ENCODE peak calls at places on chromosome X, in eight cellular contexts. One of them, this sample, is unnamed.

GRCh38 chrX:151753313-151754041 is 18.9 kb downstream of the CNGA2 start:
- DNase-seq in HuH-7: peak
- DNase-seq in GM23338: peak
- DNase-seq in HEK293T: peak
- DNase-seq in activated CD8-positive, alpha-beta memory T cell treated with anti-CD3 and anti-CD28 coated beads for 4 hours: no peak
- DNase-seq in heart left ventricle: peak
- DNase-seq in activated CD4-positive, alpha-beta T cell treated with anti-CD3 and anti-CD28 coated beads, Interleukin-2, amount 50 U/mL, for 24 hours: no peak
- DNase-seq in central memory CD4-positive, alpha-beta T cell: no peak
- DNase-seq in this sample: peak

GRCh38 chrX:20414781-20415445 is 148.2 kb upstream of the RPS6KA3 start:
- DNase-seq in HuH-7: no peak
- DNase-seq in GM23338: no peak
- DNase-seq in HEK293T: no peak
- DNase-seq in activated CD8-positive, alpha-beta memory T cell treated with anti-CD3 and anti-CD28 coated beads for 4 hours: no peak
- DNase-seq in heart left ventricle: no peak
- DNase-seq in activated CD4-positive, alpha-beta T cell treated with anti-CD3 and anti-CD28 coated beads, Interleukin-2, amount 50 U/mL, for 24 hours: no peak
- DNase-seq in central memory CD4-positive, alpha-beta T cell: no peak
- DNase-seq in this sample: peak

GRCh38 chrX:111095974-111096870 is at the start of gene PAK3:
- DNase-seq in HuH-7: peak
- DNase-seq in GM23338: peak
- DNase-seq in HEK293T: peak
- DNase-seq in activated CD8-positive, alpha-beta memory T cell treated with anti-CD3 and anti-CD28 coated beads for 4 hours: no peak
- DNase-seq in heart left ventricle: peak
- DNase-seq in activated CD4-positive, alpha-beta T cell treated with anti-CD3 and anti-CD28 coated beads, Interleukin-2, amount 50 U/mL, for 24 hours: no peak
- DNase-seq in central memory CD4-positive, alpha-beta T cell: peak
- DNase-seq in this sample: peak

GRCh38 chrX:13597928-13598327 is 28.5 kb downstream of the EGFL6 start:
- DNase-seq in HuH-7: no peak
- DNase-seq in GM23338: no peak
- DNase-seq in HEK293T: no peak
- DNase-seq in activated CD8-positive, alpha-beta memory T cell treated with anti-CD3 and anti-CD28 coated beads for 4 hours: no peak
- DNase-seq in heart left ventricle: no peak
- DNase-seq in activated CD4-positive, alpha-beta T cell treated with anti-CD3 and anti-CD28 coated beads, Interleukin-2, amount 50 U/mL, for 24 hours: no peak
- DNase-seq in central memory CD4-positive, alpha-beta T cell: no peak
- DNase-seq in this sample: no peak

GRCh38 chrX:154024271-154024670 is 4.6 kb upstream of the IRAK1 start:
- DNase-seq in HuH-7: no peak
- DNase-seq in GM23338: no peak
- DNase-seq in HEK293T: no peak
- DNase-seq in activated CD8-positive, alpha-beta memory T cell treated with anti-CD3 and anti-CD28 coated beads for 4 hours: no peak
- DNase-seq in heart left ventricle: no peak
- DNase-seq in activated CD4-positive, alpha-beta T cell treated with anti-CD3 and anti-CD28 coated beads, Interleukin-2, amount 50 U/mL, for 24 hours: no peak
- DNase-seq in central memory CD4-positive, alpha-beta T cell: no peak
- DNase-seq in this sample: no peak

GRCh38 chrX:33183366-33183765 is 28.0 kb downstream of the DMD start:
- DNase-seq in HuH-7: no peak
- DNase-seq in GM23338: peak
- DNase-seq in HEK293T: peak
- DNase-seq in activated CD8-positive, alpha-beta memory T cell treated with anti-CD3 and anti-CD28 coated beads for 4 hours: no peak
- DNase-seq in heart left ventricle: peak
- DNase-seq in activated CD4-positive, alpha-beta T cell treated with anti-CD3 and anti-CD28 coated beads, Interleukin-2, amount 50 U/mL, for 24 hours: no peak
- DNase-seq in central memory CD4-positive, alpha-beta T cell: no peak
- DNase-seq in this sample: no peak

GRCh38 chrX:471239-471638 is 84.5 kb upstream of the PPP2R3B start:
- DNase-seq in HuH-7: no peak
- DNase-seq in GM23338: no peak
- DNase-seq in HEK293T: no peak
- DNase-seq in activated CD8-positive, alpha-beta memory T cell treated with anti-CD3 and anti-CD28 coated beads for 4 hours: no peak
- DNase-seq in heart left ventricle: no peak
- DNase-seq in activated CD4-positive, alpha-beta T cell treated with anti-CD3 and anti-CD28 coated beads, Interleukin-2, amount 50 U/mL, for 24 hours: no peak
- DNase-seq in central memory CD4-positive, alpha-beta T cell: no peak
- DNase-seq in this sample: no peak

GRCh38 chrX:123450217-123450616 is 266.1 kb downstream of the GRIA3 start:
- DNase-seq in HuH-7: no peak
- DNase-seq in GM23338: peak
- DNase-seq in HEK293T: peak
- DNase-seq in activated CD8-positive, alpha-beta memory T cell treated with anti-CD3 and anti-CD28 coated beads for 4 hours: no peak
- DNase-seq in heart left ventricle: no peak
- DNase-seq in activated CD4-positive, alpha-beta T cell treated with anti-CD3 and anti-CD28 coated beads, Interleukin-2, amount 50 U/mL, for 24 hours: no peak
- DNase-seq in central memory CD4-positive, alpha-beta T cell: no peak
- DNase-seq in this sample: no peak

GRCh38 chrX:119156241-119156640 is 28.6 kb upstream of the KIAA1210 start:
- DNase-seq in HuH-7: no peak
- DNase-seq in GM23338: no peak
- DNase-seq in HEK293T: no peak
- DNase-seq in activated CD8-positive, alpha-beta memory T cell treated with anti-CD3 and anti-CD28 coated beads for 4 hours: no peak
- DNase-seq in heart left ventricle: no peak
- DNase-seq in activated CD4-positive, alpha-beta T cell treated with anti-CD3 and anti-CD28 coated beads, Interleukin-2, amount 50 U/mL, for 24 hours: no peak
- DNase-seq in central memory CD4-positive, alpha-beta T cell: no peak
- DNase-seq in this sample: no peak

GRCh38 chrX:2766921-2767320 is 15.1 kb downstream of the XG start:
- DNase-seq in HuH-7: no peak
- DNase-seq in GM23338: no peak
- DNase-seq in HEK293T: no peak
- DNase-seq in activated CD8-positive, alpha-beta memory T cell treated with anti-CD3 and anti-CD28 coated beads for 4 hours: no peak
- DNase-seq in heart left ventricle: no peak
- DNase-seq in activated CD4-positive, alpha-beta T cell treated with anti-CD3 and anti-CD28 coated beads, Interleukin-2, amount 50 U/mL, for 24 hours: no peak
- DNase-seq in central memory CD4-positive, alpha-beta T cell: no peak
- DNase-seq in this sample: no peak

GRCh38 chrX:106177106-106177981 is 9.2 kb downstream of the PWWP3B start:
- DNase-seq in HuH-7: peak
- DNase-seq in GM23338: peak
- DNase-seq in HEK293T: peak
- DNase-seq in activated CD8-positive, alpha-beta memory T cell treated with anti-CD3 and anti-CD28 coated beads for 4 hours: no peak
- DNase-seq in heart left ventricle: peak
- DNase-seq in activated CD4-positive, alpha-beta T cell treated with anti-CD3 and anti-CD28 coated beads, Interleukin-2, amount 50 U/mL, for 24 hours: no peak
- DNase-seq in central memory CD4-positive, alpha-beta T cell: no peak
- DNase-seq in this sample: no peak

GRCh38 chrX:12425496-12425895 is 287.2 kb downstream of the FRMPD4 start:
- DNase-seq in HuH-7: no peak
- DNase-seq in GM23338: no peak
- DNase-seq in HEK293T: no peak
- DNase-seq in activated CD8-positive, alpha-beta memory T cell treated with anti-CD3 and anti-CD28 coated beads for 4 hours: no peak
- DNase-seq in heart left ventricle: no peak
- DNase-seq in activated CD4-positive, alpha-beta T cell treated with anti-CD3 and anti-CD28 coated beads, Interleukin-2, amount 50 U/mL, for 24 hours: no peak
- DNase-seq in central memory CD4-positive, alpha-beta T cell: no peak
- DNase-seq in this sample: no peak

GRCh38 chrX:40174594-40175415 is 77.0 kb upstream of the BCOR start:
- DNase-seq in HuH-7: no peak
- DNase-seq in GM23338: peak
- DNase-seq in HEK293T: no peak
- DNase-seq in activated CD8-positive, alpha-beta memory T cell treated with anti-CD3 and anti-CD28 coated beads for 4 hours: no peak
- DNase-seq in heart left ventricle: peak
- DNase-seq in activated CD4-positive, alpha-beta T cell treated with anti-CD3 and anti-CD28 coated beads, Interleukin-2, amount 50 U/mL, for 24 hours: no peak
- DNase-seq in central memory CD4-positive, alpha-beta T cell: no peak
- DNase-seq in this sample: peak

GRCh38 chrX:71492086-71493065 is 40.5 kb upstream of the OGT start:
- DNase-seq in HuH-7: no peak
- DNase-seq in GM23338: peak
- DNase-seq in HEK293T: no peak
- DNase-seq in activated CD8-positive, alpha-beta memory T cell treated with anti-CD3 and anti-CD28 coated beads for 4 hours: peak
- DNase-seq in heart left ventricle: peak
- DNase-seq in activated CD4-positive, alpha-beta T cell treated with anti-CD3 and anti-CD28 coated beads, Interleukin-2, amount 50 U/mL, for 24 hours: peak
- DNase-seq in central memory CD4-positive, alpha-beta T cell: peak
- DNase-seq in this sample: peak

GRCh38 chrX:68416592-68416991 is 16.7 kb downstream of the OPHN1 start:
- DNase-seq in HuH-7: no peak
- DNase-seq in GM23338: no peak
- DNase-seq in HEK293T: no peak
- DNase-seq in activated CD8-positive, alpha-beta memory T cell treated with anti-CD3 and anti-CD28 coated beads for 4 hours: no peak
- DNase-seq in heart left ventricle: no peak
- DNase-seq in activated CD4-positive, alpha-beta T cell treated with anti-CD3 and anti-CD28 coated beads, Interleukin-2, amount 50 U/mL, for 24 hours: no peak
- DNase-seq in central memory CD4-positive, alpha-beta T cell: no peak
- DNase-seq in this sample: no peak

GRCh38 chrX:47189906-47190305 is 3.7 kb upstream of the UBA1 start:
- DNase-seq in HuH-7: no peak
- DNase-seq in GM23338: peak
- DNase-seq in HEK293T: no peak
- DNase-seq in activated CD8-positive, alpha-beta memory T cell treated with anti-CD3 and anti-CD28 coated beads for 4 hours: no peak
- DNase-seq in heart left ventricle: peak
- DNase-seq in activated CD4-positive, alpha-beta T cell treated with anti-CD3 and anti-CD28 coated beads, Interleukin-2, amount 50 U/mL, for 24 hours: no peak
- DNase-seq in central memory CD4-positive, alpha-beta T cell: no peak
- DNase-seq in this sample: no peak

GRCh38 chrX:154600962-154601374 is 16.0 kb downstream of the CTAG1A start:
- DNase-seq in HuH-7: no peak
- DNase-seq in GM23338: no peak
- DNase-seq in HEK293T: peak
- DNase-seq in activated CD8-positive, alpha-beta memory T cell treated with anti-CD3 and anti-CD28 coated beads for 4 hours: no peak
- DNase-seq in heart left ventricle: no peak
- DNase-seq in activated CD4-positive, alpha-beta T cell treated with anti-CD3 and anti-CD28 coated beads, Interleukin-2, amount 50 U/mL, for 24 hours: no peak
- DNase-seq in central memory CD4-positive, alpha-beta T cell: no peak
- DNase-seq in this sample: no peak

GRCh38 chrX:72340046-72340445 is 34.3 kb upstream of the CITED1 start:
- DNase-seq in HuH-7: no peak
- DNase-seq in GM23338: no peak
- DNase-seq in HEK293T: no peak
- DNase-seq in activated CD8-positive, alpha-beta memory T cell treated with anti-CD3 and anti-CD28 coated beads for 4 hours: no peak
- DNase-seq in heart left ventricle: no peak
- DNase-seq in activated CD4-positive, alpha-beta T cell treated with anti-CD3 and anti-CD28 coated beads, Interleukin-2, amount 50 U/mL, for 24 hours: no peak
- DNase-seq in central memory CD4-positive, alpha-beta T cell: no peak
- DNase-seq in this sample: no peak

GRCh38 chrX:107736781-107737531 is 38.6 kb downstream of the TSC22D3 start:
- DNase-seq in HuH-7: peak
- DNase-seq in GM23338: peak
- DNase-seq in HEK293T: peak
- DNase-seq in activated CD8-positive, alpha-beta memory T cell treated with anti-CD3 and anti-CD28 coated beads for 4 hours: no peak
- DNase-seq in heart left ventricle: peak
- DNase-seq in activated CD4-positive, alpha-beta T cell treated with anti-CD3 and anti-CD28 coated beads, Interleukin-2, amount 50 U/mL, for 24 hours: no peak
- DNase-seq in central memory CD4-positive, alpha-beta T cell: no peak
- DNase-seq in this sample: no peak

GRCh38 chrX:114766541-114766940 is 182.7 kb downstream of the HTR2C start:
- DNase-seq in HuH-7: no peak
- DNase-seq in GM23338: no peak
- DNase-seq in HEK293T: no peak
- DNase-seq in activated CD8-positive, alpha-beta memory T cell treated with anti-CD3 and anti-CD28 coated beads for 4 hours: no peak
- DNase-seq in heart left ventricle: no peak
- DNase-seq in activated CD4-positive, alpha-beta T cell treated with anti-CD3 and anti-CD28 coated beads, Interleukin-2, amount 50 U/mL, for 24 hours: no peak
- DNase-seq in central memory CD4-positive, alpha-beta T cell: no peak
- DNase-seq in this sample: no peak

GRCh38 chrX:7254144-7254543 is 106.2 kb upstream of the PUDP start:
- DNase-seq in HuH-7: no peak
- DNase-seq in GM23338: no peak
- DNase-seq in HEK293T: no peak
- DNase-seq in activated CD8-positive, alpha-beta memory T cell treated with anti-CD3 and anti-CD28 coated beads for 4 hours: no peak
- DNase-seq in heart left ventricle: no peak
- DNase-seq in activated CD4-positive, alpha-beta T cell treated with anti-CD3 and anti-CD28 coated beads, Interleukin-2, amount 50 U/mL, for 24 hours: no peak
- DNase-seq in central memory CD4-positive, alpha-beta T cell: no peak
- DNase-seq in this sample: no peak

GRCh38 chrX:53093177-53093655 is 726 bp upstream of the KANTR start:
- DNase-seq in HuH-7: peak
- DNase-seq in GM23338: peak
- DNase-seq in HEK293T: peak
- DNase-seq in activated CD8-positive, alpha-beta memory T cell treated with anti-CD3 and anti-CD28 coated beads for 4 hours: peak
- DNase-seq in heart left ventricle: peak
- DNase-seq in activated CD4-positive, alpha-beta T cell treated with anti-CD3 and anti-CD28 coated beads, Interleukin-2, amount 50 U/mL, for 24 hours: no peak
- DNase-seq in central memory CD4-positive, alpha-beta T cell: peak
- DNase-seq in this sample: peak

GRCh38 chrX:146355440-146355839 is 454.1 kb upstream of the CXorf51B start:
- DNase-seq in HuH-7: no peak
- DNase-seq in GM23338: no peak
- DNase-seq in HEK293T: no peak
- DNase-seq in activated CD8-positive, alpha-beta memory T cell treated with anti-CD3 and anti-CD28 coated beads for 4 hours: no peak
- DNase-seq in heart left ventricle: no peak
- DNase-seq in activated CD4-positive, alpha-beta T cell treated with anti-CD3 and anti-CD28 coated beads, Interleukin-2, amount 50 U/mL, for 24 hours: no peak
- DNase-seq in central memory CD4-positive, alpha-beta T cell: no peak
- DNase-seq in this sample: no peak

This sample was measured in activated naive CD8-positive, alpha-beta T cell treated with anti-CD3 and anti-CD28 coated beads, Interleukin-2, amount 50 U/mL, for 24 hours.